ENCODE peak calls at places on chromosomes 16 and 17, in eight cellular contexts. F is hepatocyte, X is left ventricle myocardium inferior, M is fibroblast of lung, R is tibial artery, G is IMR-90, P is GM23248, L is gastrocnemius medialis. A is an unnamed sample.

GRCh38 chr17:37720989-37721388 is 23.9 kb downstream of the HNF1B start:
- DNase-seq in X (no peak), R (no peak), G (no peak), L (no peak), P (no peak), F (no peak), M (no peak), A (no peak)

GRCh38 chr16:11128211-11129123 is 127.5 kb downstream of the SOCS1 start:
- DNase-seq in R (peak), P (peak), F (peak), L (no peak), M (peak), G (peak), X (peak), A (no peak)

GRCh38 chr16:72637306-72637705 is 410.6 kb downstream of the ZFHX3 start:
- DNase-seq in M (peak), F (peak), L (no peak), G (peak), P (peak), R (no peak), X (no peak), A (no peak)

GRCh38 chr17:67421869-67422273 is 44.8 kb downstream of the PITPNC1 start:
- DNase-seq in M (peak), L (no peak), R (no peak), F (no peak), P (peak), X (no peak), G (peak), A (no peak)

GRCh38 chr16:58086381-58087208 is 42.6 kb downstream of the CFAP20 start:
- DNase-seq in R (no peak), L (no peak), X (no peak), G (no peak), F (no peak), P (no peak), M (no peak), A (no peak)

GRCh38 chr16:3951861-3952332 is 71.4 kb upstream of the CREBBP start:
- DNase-seq in M (peak), G (peak), R (no peak), F (no peak), P (peak), L (peak), X (no peak), A (no peak)

GRCh38 chr17:80720624-80721577 is 176.3 kb downstream of the RPTOR start:
- DNase-seq in R (no peak), M (peak), L (no peak), F (no peak), G (peak), X (no peak), P (peak), A (no peak)

GRCh38 chr16:1331712-1332617 is 1.5 kb upstream of the BAIAP3 start:
- DNase-seq in F (peak), L (peak), P (peak), G (peak), R (no peak), X (peak), M (peak), A (no peak)

GRCh38 chr17:74464730-74465377 is 1.6 kb upstream of the CD300A start:
- DNase-seq in F (no peak), X (no peak), G (no peak), L (no peak), P (no peak), M (no peak), R (no peak), A (no peak)

GRCh38 chr17:45763182-45763581 is 20.9 kb upstream of the CRHR1 start:
- DNase-seq in P (no peak), F (no peak), M (no peak), R (no peak), L (no peak), X (no peak), G (no peak), A (no peak)

GRCh38 chr17:73598131-73598680 is 46.0 kb downstream of the SDK2 start:
- DNase-seq in L (no peak), R (no peak), G (no peak), M (no peak), F (no peak), P (no peak), X (no peak), A (no peak)

GRCh38 chr17:7476474-7476873 is 3.0 kb downstream of the ZBTB4 start:
- DNase-seq in P (peak), F (peak), X (no peak), R (no peak), M (no peak), L (peak), G (peak), A (no peak)

GRCh38 chr17:41421116-41421515 is 3.3 kb downstream of the KRT37 start:
- DNase-seq in L (no peak), G (peak), F (peak), R (no peak), M (no peak), P (peak), X (no peak), A (no peak)

GRCh38 chr17:74297941-74298340 is 23.9 kb downstream of the DNAI2 start:
- DNase-seq in F (no peak), X (no peak), G (no peak), P (peak), L (no peak), R (no peak), M (no peak), A (no peak)

GRCh38 chr17:37570527-37571093 is 38.6 kb downstream of the SYNRG start:
- DNase-seq in G (peak), L (peak), P (peak), M (peak), R (no peak), F (peak), X (peak), A (no peak)

GRCh38 chr17:50044483-50044882 is 11.4 kb upstream of the ITGA3 start:
- DNase-seq in L (no peak), R (peak), M (no peak), X (no peak), G (no peak), P (no peak), F (no peak), A (no peak)

GRCh38 chr16:75764154-75764768 is 38.0 kb upstream of the CPHXL start:
- DNase-seq in P (peak), R (no peak), L (no peak), M (peak), G (peak), X (no peak), F (peak), A (no peak)

GRCh38 chr16:2753523-2754020 is 1.1 kb downstream of the SRRM2 start:
- DNase-seq in P (peak), X (no peak), G (no peak), M (no peak), L (no peak), F (no peak), R (no peak), A (no peak)

GRCh38 chr17:46890638-46891037 is 32.3 kb upstream of the GOSR2 start:
- DNase-seq in R (no peak), P (no peak), F (no peak), X (no peak), G (no peak), M (no peak), L (no peak), A (no peak)

GRCh38 chr17:72535346-72535745 is 414.5 kb downstream of the SOX9 start:
- DNase-seq in R (peak), M (no peak), P (no peak), F (no peak), L (no peak), X (no peak), G (no peak), A (no peak)

GRCh38 chr17:27268394-27269085 is 25.4 kb upstream of the WSB1 start:
- DNase-seq in X (no peak), G (no peak), F (no peak), P (no peak), M (no peak), R (no peak), L (no peak), A (no peak)

GRCh38 chr17:63996430-63997182 is 1.5 kb upstream of the PRR29 start:
- DNase-seq in G (no peak), R (peak), L (no peak), F (no peak), M (no peak), X (peak), P (no peak), A (no peak)

GRCh38 chr17:59893617-59894100 is 738 bp downstream of the RPS6KB1 start:
- DNase-seq in M (peak), P (peak), X (no peak), R (no peak), L (peak), G (peak), F (peak), A (no peak)

GRCh38 chr17:41462705-41463104 is 4.5 kb downstream of the KRT32 start:
- DNase-seq in L (no peak), R (no peak), F (no peak), M (no peak), X (no peak), G (no peak), P (no peak), A (no peak)

GRCh38 chr17:66900126-66901010 is 64.1 kb upstream of the CACNG4 start:
- DNase-seq in P (peak), R (no peak), L (no peak), G (peak), F (no peak), X (no peak), M (peak), A (no peak)

GRCh38 chr17:62792122-62792800 is 15.9 kb downstream of the MARCHF10 start:
- DNase-seq in X (no peak), R (no peak), M (peak), F (no peak), G (peak), L (no peak), P (peak), A (no peak)

GRCh38 chr17:19904924-19905323 is 37.2 kb upstream of the ULK2 start:
- DNase-seq in F (no peak), G (no peak), R (peak), L (peak), M (no peak), X (peak), P (no peak), A (no peak)

GRCh38 chr16:46884513-46885293 is 541 bp downstream of the GPT2 start:
- DNase-seq in F (peak), R (no peak), P (peak), M (no peak), G (peak), L (no peak), X (no peak), A (no peak)

GRCh38 chr16:25747160-25747758 is 55.5 kb downstream of the HS3ST4 start:
- DNase-seq in M (no peak), R (no peak), X (no peak), P (peak), G (no peak), L (no peak), F (peak), A (no peak)

GRCh38 chr16:50603206-50604064 is 55.2 kb downstream of the NKD1 start:
- DNase-seq in L (no peak), F (peak), G (no peak), P (peak), M (peak), R (peak), X (no peak), A (peak)

GRCh38 chr16:58464916-58465731 is 34.8 kb upstream of the NDRG4 start:
- DNase-seq in F (no peak), M (no peak), G (no peak), P (no peak), L (no peak), X (no peak), R (no peak), A (no peak)

GRCh38 chr17:81968850-81969812 is 8.1 kb upstream of the NOTUM start:
- DNase-seq in X (no peak), P (no peak), G (no peak), R (no peak), M (no peak), L (no peak), F (no peak), A (no peak)
- H3K4me3 ChIP-seq in X (no peak), P (no peak), G (no peak), R (no peak), M (no peak), L (no peak), F (no peak), A (no peak)

GRCh38 chr16:23836404-23837291 is 865 bp downstream of the PRKCB start:
- DNase-seq in F (peak), G (no peak), X (peak), L (no peak), P (no peak), M (no peak), R (no peak), A (no peak)
- H3K27ac ChIP-seq in F (no peak), G (no peak), X (no peak), L (no peak), P (no peak), M (no peak), R (no peak), A (no peak)

GRCh38 chr17:43832168-43832975 is 574 bp downstream of the MPP3 start:
- DNase-seq in F (peak), R (peak), X (peak), G (peak), L (peak), M (peak), P (peak), A (no peak)

GRCh38 chr17:43831633-43832032 is 1.3 kb downstream of the MPP3 start:
- DNase-seq in R (no peak), P (no peak), M (no peak), L (no peak), F (no peak), X (peak), G (no peak), A (no peak)

GRCh38 chr17:43834106-43834505 is 1.2 kb upstream of the MPP3 start:
- DNase-seq in R (no peak), L (no peak), F (no peak), G (peak), M (peak), X (no peak), P (peak), A (no peak)

GRCh38 chr17:43830510-43831145 is 2.3 kb downstream of the MPP3 start:
- DNase-seq in L (no peak), M (no peak), F (no peak), G (no peak), P (no peak), R (no peak), X (no peak), A (no peak)

GRCh38 chr17:43832976-43833829 is at the start of gene MPP3:
- DNase-seq in L (no peak), G (peak), P (peak), M (peak), X (peak), R (peak), F (peak), A (no peak)
- H3K4me3 ChIP-seq in L (peak), G (peak), P (peak), M (peak), X (peak), R (peak), F (peak), A (peak)

DNA sequence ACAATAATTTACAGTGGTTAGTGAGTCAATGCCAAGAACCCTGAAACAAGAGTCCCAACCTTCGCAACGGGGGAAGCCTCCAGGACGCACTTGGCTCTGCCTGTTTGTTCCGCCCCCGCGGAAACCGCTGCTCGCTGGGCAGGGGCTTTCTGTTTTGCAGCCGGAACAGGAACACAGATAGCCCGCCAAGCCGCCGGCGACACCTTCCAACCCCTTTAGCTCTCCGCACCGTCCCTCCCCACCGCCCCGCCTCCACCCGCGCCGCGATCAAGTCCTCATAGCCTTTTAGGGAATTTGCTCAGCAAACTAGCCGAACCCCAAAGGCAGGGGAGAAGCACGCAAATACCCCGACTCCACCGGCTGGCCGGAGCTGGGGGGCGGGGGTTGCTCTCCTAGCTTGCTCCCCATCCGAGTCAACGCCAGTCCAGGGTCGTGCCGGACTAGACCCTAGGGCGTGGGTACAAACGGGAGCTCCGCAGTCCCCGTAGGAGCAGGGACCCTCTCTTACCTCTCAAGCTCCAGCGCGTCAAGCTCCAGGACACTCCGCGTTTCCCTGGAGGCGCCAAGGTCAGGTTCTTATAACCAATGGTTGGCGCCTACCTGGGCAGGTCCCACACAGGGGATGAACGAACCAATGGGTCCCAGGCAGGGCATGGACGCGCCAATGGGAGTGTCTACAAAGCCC is at the start of gene SLFN13:
- DNase-seq in R (peak), F (peak), M (peak), P (peak), L (peak), X (peak), G (peak), A (peak)
- H3K27ac ChIP-seq in R (peak), F (no peak), M (no peak), P (no peak), L (no peak), X (peak), G (no peak), A (no peak)

GRCh38 chr16:90026135-90026534 is 6.9 kb upstream of the DBNDD1 start:
- DNase-seq in F (no peak), G (no peak), M (no peak), L (no peak), P (no peak), R (no peak), X (no peak), A (no peak)
- H3K4me3 ChIP-seq in F (no peak), G (no peak), M (no peak), L (no peak), P (no peak), R (no peak), X (no peak), A (no peak)

DNA sequence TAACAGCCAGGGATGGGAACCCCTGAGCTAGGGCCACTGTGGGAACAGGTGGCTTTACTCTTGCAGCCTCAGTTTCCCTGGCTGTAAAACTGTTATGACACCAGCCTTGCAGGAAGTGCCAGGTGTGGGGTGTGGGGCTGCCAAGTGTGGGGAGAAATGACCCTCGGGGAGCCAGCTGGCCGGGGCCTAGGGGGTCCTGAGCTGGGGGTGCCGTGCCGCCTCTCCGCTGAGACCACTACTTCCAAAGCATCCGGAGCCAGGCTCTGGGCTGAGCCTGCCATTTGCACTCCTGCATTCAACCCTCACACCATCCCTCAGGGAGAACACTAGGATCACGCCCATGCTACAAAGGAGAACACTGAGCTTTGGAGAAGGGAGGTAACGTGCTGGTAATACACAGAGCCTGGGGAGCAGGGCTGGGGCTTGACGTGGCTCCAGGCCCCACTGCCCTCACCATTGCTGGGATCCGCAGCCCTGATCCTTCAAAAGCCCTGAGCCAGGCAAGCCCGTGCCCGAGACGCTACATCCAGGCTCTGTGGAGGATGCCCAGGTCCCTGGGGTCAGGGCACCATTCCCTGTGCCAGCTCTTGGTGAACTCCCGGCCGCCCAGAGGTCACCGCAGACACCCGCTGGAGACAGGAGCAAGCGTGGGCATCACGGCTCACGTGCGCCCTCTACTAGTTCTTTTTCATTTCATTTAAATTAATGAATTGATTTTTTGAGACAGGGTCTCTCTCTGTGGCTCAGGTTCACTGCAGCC is 28.8 kb upstream of the GINS2 start:
- DNase-seq in F (peak), G (peak), P (peak), X (peak), R (peak), M (peak), L (peak), A (no peak)
- H3K27ac ChIP-seq in F (no peak), G (no peak), P (no peak), X (no peak), R (no peak), M (no peak), L (no peak), A (no peak)

GRCh38 chr16:8861563-8862308 is 7.1 kb downstream of the CARHSP1 start:
- DNase-seq in F (peak), X (peak), P (peak), L (peak), G (no peak), M (no peak), R (no peak), A (no peak)

GRCh38 chr16:8864480-8864879 is 4.3 kb downstream of the CARHSP1 start:
- DNase-seq in F (no peak), G (no peak), R (no peak), P (no peak), M (no peak), L (no peak), X (no peak), A (no peak)

GRCh38 chr16:8863594-8864424 is 5.0 kb downstream of the CARHSP1 start:
- DNase-seq in G (no peak), X (peak), R (no peak), M (no peak), P (peak), L (no peak), F (peak), A (no peak)

GRCh38 chr16:8859913-8860881 is 8.6 kb downstream of the CARHSP1 start:
- DNase-seq in X (peak), G (peak), L (peak), P (peak), F (peak), M (peak), R (peak), A (peak)

GRCh38 chr16:8862309-8863130 is 6.3 kb downstream of the CARHSP1 start:
- DNase-seq in L (no peak), F (no peak), M (no peak), X (no peak), G (no peak), R (no peak), P (no peak), A (no peak)
- H3K4me3 ChIP-seq in L (no peak), F (no peak), M (no peak), X (peak), G (no peak), R (no peak), P (no peak), A (no peak)

GRCh38 chr16:66635406-66635805 is 30.9 kb downstream of the CMTM3 start:
- DNase-seq in G (no peak), X (no peak), F (no peak), L (no peak), R (no peak), P (no peak), M (no peak), A (no peak)
- H3K27ac ChIP-seq in G (no peak), X (no peak), F (no peak), L (no peak), R (no peak), P (no peak), M (no peak), A (no peak)